ENCODE peak calls at places on chromosome 7, in four cellular contexts. Y is esophagus squamous epithelium, U is DND-41, A is substantia nigra. Z is an unnamed sample.

GRCh38 chr7:74115326-74115725 is 31.7 kb downstream of the LIMK1 start:
- DNase-seq in A (no peak), U (no peak), Y (no peak), Z (no peak)

GRCh38 chr7:68038621-68039314 is 1042.1 kb downstream of the TYW1 start:
- DNase-seq in U (no peak), Y (no peak), A (no peak), Z (no peak)

GRCh38 chr7:157615852-157616251 is 279.0 kb downstream of the DNAJB6 start:
- DNase-seq in Y (no peak), U (no peak), A (no peak), Z (no peak)

GRCh38 chr7:39415091-39415820 is 150.9 kb upstream of the YAE1 start:
- DNase-seq in Y (no peak), A (no peak), U (no peak), Z (no peak)

GRCh38 chr7:43647314-43647691 is 64.4 kb downstream of the STK17A start:
- DNase-seq in Y (no peak), A (no peak), U (no peak), Z (no peak)

GRCh38 chr7:132066776-132067175 is 509.5 kb downstream of the PLXNA4 start:
- DNase-seq in Y (no peak), A (peak; percentile 14), U (no peak), Z (no peak)

GRCh38 chr7:55056577-55057480 is 38.0 kb downstream of the EGFR start:
- DNase-seq in U (no peak), Y (no peak), A (no peak), Z (no peak)

GRCh38 chr7:70177166-70177565 is 578.9 kb downstream of the AUTS2 start:
- DNase-seq in Y (no peak), U (peak; percentile 52), A (no peak), Z (no peak)

GRCh38 chr7:92506363-92506762 is 22.0 kb downstream of the PEX1 start:
- DNase-seq in U (no peak), A (no peak), Y (no peak), Z (no peak)

GRCh38 chr7:51303142-51303525 is 13.5 kb downstream of the COBL start:
- DNase-seq in U (no peak), Y (no peak), A (no peak), Z (no peak)

GRCh38 chr7:36381056-36381455 is 8.6 kb upstream of the ANLN start:
- DNase-seq in U (no peak), Y (no peak), A (no peak), Z (no peak)

DNA sequence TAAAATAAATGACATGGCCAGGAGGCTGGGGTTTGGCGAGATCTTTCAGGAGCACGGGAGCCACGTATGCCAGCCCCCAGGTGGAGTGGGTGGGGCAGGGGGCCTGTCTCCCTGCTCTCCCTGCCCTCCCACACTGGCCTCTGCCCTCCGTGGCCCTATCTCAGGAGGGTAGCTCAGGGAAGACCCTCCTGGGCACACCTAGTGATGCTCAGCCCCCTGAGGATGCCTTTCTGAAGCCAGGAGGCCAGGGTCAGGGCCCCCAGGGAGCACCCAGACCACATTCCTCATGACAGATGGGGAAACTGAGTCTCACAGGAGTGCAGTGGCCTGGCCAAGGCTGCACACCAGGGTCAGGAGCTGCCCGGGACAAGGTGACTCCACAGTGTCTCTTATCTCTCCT is 223.4 kb downstream of the ELFN1 start:
- DNase-seq in A (no peak), U (no peak), Y (no peak), Z (no peak)
- H3K27ac ChIP-seq in A (no peak overlapping the region), U (no peak overlapping the region), Y (no peak overlapping the region), Z (no peak overlapping the region)

GRCh38 chr7:101996876-101997275 is 179.4 kb downstream of the CUX1 start:
- DNase-seq in A (no peak), U (no peak), Y (no peak), Z (no peak)

GRCh38 chr7:102000123-102000522 is 182.7 kb downstream of the CUX1 start:
- DNase-seq in U (no peak), A (no peak), Y (no peak), Z (no peak)

GRCh38 chr7:101998904-101999236 is 181.4 kb downstream of the CUX1 start:
- DNase-seq in U (peak; percentile 73), Y (no peak), A (no peak), Z (no peak)

GRCh38 chr7:101998029-101998903 is 180.8 kb downstream of the CUX1 start:
- DNase-seq in U (no peak), Y (no peak), A (no peak), Z (no peak)

GRCh38 chr7:101999420-101999819 is 182.0 kb downstream of the CUX1 start:
- DNase-seq in U (no peak), Y (no peak), A (no peak), Z (no peak)
- H3K27ac ChIP-seq in U (peak overlapping the region; percentile 96), Y (no peak overlapping the region), A (no peak overlapping the region), Z (no peak overlapping the region)

DNA sequence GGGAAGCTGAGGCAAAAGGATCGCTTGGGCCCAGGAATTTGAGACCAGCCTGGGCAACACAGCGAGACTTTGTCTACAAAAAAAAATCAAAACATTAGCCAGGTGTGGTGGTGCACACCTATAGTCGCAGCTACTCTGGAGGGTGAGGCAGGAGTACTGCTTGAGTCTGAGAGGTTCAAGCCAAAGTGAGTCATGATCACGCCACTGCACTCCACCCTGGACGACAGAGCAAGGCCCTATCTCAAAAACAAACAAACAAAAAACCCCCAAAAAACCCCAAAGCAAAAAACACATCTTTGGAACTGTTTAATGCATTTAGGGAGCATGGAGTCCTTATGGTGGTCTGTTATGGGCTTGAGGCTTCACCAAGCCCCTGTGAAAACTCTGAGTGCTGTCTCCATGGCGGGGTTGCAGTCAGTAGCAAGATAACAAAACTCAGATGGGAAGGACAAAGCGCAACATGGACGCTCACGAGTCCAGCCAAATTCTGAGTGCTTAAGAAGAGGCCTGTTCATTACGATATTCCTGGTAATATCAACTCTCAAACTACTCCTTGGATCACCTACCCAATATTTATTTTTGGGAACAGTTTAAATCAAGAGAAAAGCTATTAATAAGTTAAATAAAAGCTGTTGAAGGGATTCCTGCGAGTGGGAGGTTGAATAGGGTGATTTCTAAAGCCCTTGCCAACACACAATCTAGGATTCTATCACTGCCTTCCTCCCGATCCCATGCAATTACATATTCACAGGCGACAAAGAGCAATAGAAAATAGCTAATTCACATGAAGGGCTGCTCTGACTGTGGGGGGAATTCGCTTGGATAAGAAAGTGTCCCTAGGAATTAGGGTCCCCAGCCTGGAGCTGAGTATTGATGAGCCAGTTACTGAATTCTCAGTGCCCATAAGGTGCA is 123.3 kb downstream of the HIPK2 start:
- DNase-seq in A (no peak), Y (no peak), U (no peak), Z (no peak)
- H3K27ac ChIP-seq in A (peak overlapping the region; percentile 83), Y (no peak overlapping the region), U (no peak overlapping the region), Z (no peak overlapping the region)

DNA sequence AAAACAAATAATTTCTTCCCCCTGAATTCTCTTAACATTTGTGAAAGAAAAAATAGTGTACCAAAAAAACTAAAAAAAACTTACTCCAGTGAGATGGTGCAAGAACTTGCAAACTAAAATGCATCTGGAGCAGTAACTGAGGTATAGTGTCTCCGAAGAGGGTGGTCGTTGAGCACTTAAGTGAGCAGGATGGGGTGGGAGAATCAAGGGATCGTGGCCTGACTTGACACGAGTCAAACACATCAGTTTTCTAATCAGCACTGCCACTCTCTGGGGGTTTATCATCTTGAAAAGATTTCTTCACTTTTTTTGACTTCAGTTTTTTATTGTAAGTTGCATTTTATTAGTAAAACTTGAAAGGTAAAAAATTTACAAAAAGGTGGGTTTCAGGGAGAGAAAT is 2.5 kb downstream of the ZNF273 start:
- DNase-seq in U (no peak), A (no peak), Y (no peak), Z (no peak)
- H3K27ac ChIP-seq in U (peak overlapping the region; percentile 32), A (no peak overlapping the region), Y (no peak overlapping the region), Z (no peak overlapping the region)